ENCODE peak calls at places on chromosome 19, in ten cellular contexts. One of them, this sample, is unnamed.
A peak's percentile ranks its signal among the peaks of the same experiment; 100 is the strongest.

GRCh38 chr19:10863107-10863700 is 8.1 kb upstream of the CARM1 start:
- DNase-seq in stimulated activated CD4-positive, alpha-beta T cell treated with anti-CD3 and anti-CD28 coated beads, TNF-alpha, amount 100 ng/mL, for 24 hours: no peak
- DNase-seq in HS-5: no peak
- DNase-seq in activated naive CD4-positive, alpha-beta T cell treated with anti-CD3 and anti-CD28 coated beads, Interleukin-2, amount 50 U/mL, for 16 hours: no peak
- DNase-seq in ACHN: no peak
- DNase-seq in astrocyte of the hippocampus: peak; percentile 89
- DNase-seq in activated gamma-delta T cell treated with Interleukin-2 at 50 U/mL for 16 hours: no peak
- DNase-seq in activated T-helper 1 cell treated with anti-CD3 and anti-CD28 coated beads, Interleukin-2, amount 50 U/mL, for 16 hours: no peak
- DNase-seq in Ammon's horn: no peak
- DNase-seq in fibroblast of pulmonary artery: no peak
- DNase-seq in this sample: peak; percentile 33

GRCh38 chr19:52007436-52007804 is 591 bp downstream of the ZNF615 start:
- DNase-seq in stimulated activated CD4-positive, alpha-beta T cell treated with anti-CD3 and anti-CD28 coated beads, TNF-alpha, amount 100 ng/mL, for 24 hours: no peak
- DNase-seq in HS-5: no peak
- DNase-seq in activated naive CD4-positive, alpha-beta T cell treated with anti-CD3 and anti-CD28 coated beads, Interleukin-2, amount 50 U/mL, for 16 hours: no peak
- DNase-seq in ACHN: no peak
- DNase-seq in astrocyte of the hippocampus: no peak
- DNase-seq in activated gamma-delta T cell treated with Interleukin-2 at 50 U/mL for 16 hours: no peak
- DNase-seq in activated T-helper 1 cell treated with anti-CD3 and anti-CD28 coated beads, Interleukin-2, amount 50 U/mL, for 16 hours: no peak
- DNase-seq in Ammon's horn: no peak
- DNase-seq in fibroblast of pulmonary artery: peak; percentile 6
- DNase-seq in this sample: no peak

GRCh38 chr19:19461671-19462622 is 53.4 kb downstream of the TSSK6 start:
- DNase-seq in stimulated activated CD4-positive, alpha-beta T cell treated with anti-CD3 and anti-CD28 coated beads, TNF-alpha, amount 100 ng/mL, for 24 hours: no peak
- DNase-seq in HS-5: no peak
- DNase-seq in activated naive CD4-positive, alpha-beta T cell treated with anti-CD3 and anti-CD28 coated beads, Interleukin-2, amount 50 U/mL, for 16 hours: no peak
- DNase-seq in ACHN: no peak
- DNase-seq in astrocyte of the hippocampus: peak; percentile 75
- DNase-seq in activated gamma-delta T cell treated with Interleukin-2 at 50 U/mL for 16 hours: peak; percentile 29
- DNase-seq in activated T-helper 1 cell treated with anti-CD3 and anti-CD28 coated beads, Interleukin-2, amount 50 U/mL, for 16 hours: no peak
- DNase-seq in Ammon's horn: no peak
- DNase-seq in fibroblast of pulmonary artery: peak; percentile 59
- DNase-seq in this sample: peak; percentile 59

GRCh38 chr19:17402982-17403855 is 2.2 kb downstream of the BST2 start:
- DNase-seq in stimulated activated CD4-positive, alpha-beta T cell treated with anti-CD3 and anti-CD28 coated beads, TNF-alpha, amount 100 ng/mL, for 24 hours: no peak
- DNase-seq in HS-5: no peak
- DNase-seq in activated naive CD4-positive, alpha-beta T cell treated with anti-CD3 and anti-CD28 coated beads, Interleukin-2, amount 50 U/mL, for 16 hours: peak; percentile 37
- DNase-seq in ACHN: no peak
- DNase-seq in astrocyte of the hippocampus: no peak
- DNase-seq in activated gamma-delta T cell treated with Interleukin-2 at 50 U/mL for 16 hours: peak; percentile 32
- DNase-seq in activated T-helper 1 cell treated with anti-CD3 and anti-CD28 coated beads, Interleukin-2, amount 50 U/mL, for 16 hours: peak; percentile 26
- DNase-seq in Ammon's horn: no peak
- DNase-seq in fibroblast of pulmonary artery: no peak
- DNase-seq in this sample: no peak

GRCh38 chr19:19670070-19670551 is 1.5 kb downstream of the ZNF101 start:
- DNase-seq in stimulated activated CD4-positive, alpha-beta T cell treated with anti-CD3 and anti-CD28 coated beads, TNF-alpha, amount 100 ng/mL, for 24 hours: no peak
- DNase-seq in HS-5: no peak
- DNase-seq in activated naive CD4-positive, alpha-beta T cell treated with anti-CD3 and anti-CD28 coated beads, Interleukin-2, amount 50 U/mL, for 16 hours: no peak
- DNase-seq in ACHN: no peak
- DNase-seq in astrocyte of the hippocampus: no peak
- DNase-seq in activated gamma-delta T cell treated with Interleukin-2 at 50 U/mL for 16 hours: no peak
- DNase-seq in activated T-helper 1 cell treated with anti-CD3 and anti-CD28 coated beads, Interleukin-2, amount 50 U/mL, for 16 hours: no peak
- DNase-seq in Ammon's horn: peak; percentile 1
- DNase-seq in fibroblast of pulmonary artery: no peak
- DNase-seq in this sample: no peak

GRCh38 chr19:54684537-54684936 is 21.8 kb downstream of the LILRB4 start:
- DNase-seq in stimulated activated CD4-positive, alpha-beta T cell treated with anti-CD3 and anti-CD28 coated beads, TNF-alpha, amount 100 ng/mL, for 24 hours: no peak
- DNase-seq in HS-5: no peak
- DNase-seq in activated naive CD4-positive, alpha-beta T cell treated with anti-CD3 and anti-CD28 coated beads, Interleukin-2, amount 50 U/mL, for 16 hours: no peak
- DNase-seq in ACHN: peak; percentile 57
- DNase-seq in astrocyte of the hippocampus: peak; percentile 32
- DNase-seq in activated gamma-delta T cell treated with Interleukin-2 at 50 U/mL for 16 hours: no peak
- DNase-seq in activated T-helper 1 cell treated with anti-CD3 and anti-CD28 coated beads, Interleukin-2, amount 50 U/mL, for 16 hours: no peak
- DNase-seq in Ammon's horn: peak; percentile 10
- DNase-seq in fibroblast of pulmonary artery: peak; percentile 7
- DNase-seq in this sample: no peak

GRCh38 chr19:18017275-18018083 is 9.5 kb downstream of the ARRDC2 start:
- DNase-seq in stimulated activated CD4-positive, alpha-beta T cell treated with anti-CD3 and anti-CD28 coated beads, TNF-alpha, amount 100 ng/mL, for 24 hours: no peak
- DNase-seq in HS-5: no peak
- DNase-seq in activated naive CD4-positive, alpha-beta T cell treated with anti-CD3 and anti-CD28 coated beads, Interleukin-2, amount 50 U/mL, for 16 hours: no peak
- DNase-seq in ACHN: no peak
- DNase-seq in astrocyte of the hippocampus: no peak
- DNase-seq in activated gamma-delta T cell treated with Interleukin-2 at 50 U/mL for 16 hours: no peak
- DNase-seq in activated T-helper 1 cell treated with anti-CD3 and anti-CD28 coated beads, Interleukin-2, amount 50 U/mL, for 16 hours: no peak
- DNase-seq in Ammon's horn: no peak
- DNase-seq in fibroblast of pulmonary artery: no peak
- DNase-seq in this sample: no peak

GRCh38 chr19:18205180-18205915 is 1.5 kb upstream of the RAB3A start:
- DNase-seq in stimulated activated CD4-positive, alpha-beta T cell treated with anti-CD3 and anti-CD28 coated beads, TNF-alpha, amount 100 ng/mL, for 24 hours: no peak
- DNase-seq in HS-5: no peak
- DNase-seq in activated naive CD4-positive, alpha-beta T cell treated with anti-CD3 and anti-CD28 coated beads, Interleukin-2, amount 50 U/mL, for 16 hours: peak; percentile 67
- DNase-seq in ACHN: peak; percentile 62
- DNase-seq in astrocyte of the hippocampus: peak; percentile 78
- DNase-seq in activated gamma-delta T cell treated with Interleukin-2 at 50 U/mL for 16 hours: peak; percentile 58
- DNase-seq in activated T-helper 1 cell treated with anti-CD3 and anti-CD28 coated beads, Interleukin-2, amount 50 U/mL, for 16 hours: no peak
- DNase-seq in Ammon's horn: peak; percentile 85
- DNase-seq in fibroblast of pulmonary artery: peak; percentile 72
- DNase-seq in this sample: peak; percentile 49

GRCh38 chr19:55454787-55455243 is 6.6 kb downstream of the ISOC2 start:
- DNase-seq in stimulated activated CD4-positive, alpha-beta T cell treated with anti-CD3 and anti-CD28 coated beads, TNF-alpha, amount 100 ng/mL, for 24 hours: no peak
- DNase-seq in HS-5: no peak
- DNase-seq in activated naive CD4-positive, alpha-beta T cell treated with anti-CD3 and anti-CD28 coated beads, Interleukin-2, amount 50 U/mL, for 16 hours: peak; percentile 53
- DNase-seq in ACHN: peak; percentile 45
- DNase-seq in astrocyte of the hippocampus: peak; percentile 44
- DNase-seq in activated gamma-delta T cell treated with Interleukin-2 at 50 U/mL for 16 hours: peak; percentile 43
- DNase-seq in activated T-helper 1 cell treated with anti-CD3 and anti-CD28 coated beads, Interleukin-2, amount 50 U/mL, for 16 hours: peak; percentile 23
- DNase-seq in Ammon's horn: peak; percentile 79
- DNase-seq in fibroblast of pulmonary artery: peak; percentile 54
- DNase-seq in this sample: peak; percentile 30

GRCh38 chr19:30085394-30085793 is 143.4 kb downstream of the URI1 start:
- DNase-seq in stimulated activated CD4-positive, alpha-beta T cell treated with anti-CD3 and anti-CD28 coated beads, TNF-alpha, amount 100 ng/mL, for 24 hours: no peak
- DNase-seq in HS-5: no peak
- DNase-seq in activated naive CD4-positive, alpha-beta T cell treated with anti-CD3 and anti-CD28 coated beads, Interleukin-2, amount 50 U/mL, for 16 hours: no peak
- DNase-seq in ACHN: no peak
- DNase-seq in astrocyte of the hippocampus: peak; percentile 65
- DNase-seq in activated gamma-delta T cell treated with Interleukin-2 at 50 U/mL for 16 hours: no peak
- DNase-seq in activated T-helper 1 cell treated with anti-CD3 and anti-CD28 coated beads, Interleukin-2, amount 50 U/mL, for 16 hours: no peak
- DNase-seq in Ammon's horn: no peak
- DNase-seq in fibroblast of pulmonary artery: no peak
- DNase-seq in this sample: peak; percentile 9

GRCh38 chr19:21571316-21571715 is 65.9 kb downstream of the ZNF429 start:
- DNase-seq in stimulated activated CD4-positive, alpha-beta T cell treated with anti-CD3 and anti-CD28 coated beads, TNF-alpha, amount 100 ng/mL, for 24 hours: no peak
- DNase-seq in HS-5: no peak
- DNase-seq in activated naive CD4-positive, alpha-beta T cell treated with anti-CD3 and anti-CD28 coated beads, Interleukin-2, amount 50 U/mL, for 16 hours: no peak
- DNase-seq in ACHN: no peak
- DNase-seq in astrocyte of the hippocampus: no peak
- DNase-seq in activated gamma-delta T cell treated with Interleukin-2 at 50 U/mL for 16 hours: no peak
- DNase-seq in activated T-helper 1 cell treated with anti-CD3 and anti-CD28 coated beads, Interleukin-2, amount 50 U/mL, for 16 hours: no peak
- DNase-seq in Ammon's horn: no peak
- DNase-seq in fibroblast of pulmonary artery: no peak
- DNase-seq in this sample: no peak

GRCh38 chr19:55253842-55254624 is 4.8 kb downstream of the PPP6R1 start:
- DNase-seq in stimulated activated CD4-positive, alpha-beta T cell treated with anti-CD3 and anti-CD28 coated beads, TNF-alpha, amount 100 ng/mL, for 24 hours: no peak
- DNase-seq in HS-5: no peak
- DNase-seq in activated naive CD4-positive, alpha-beta T cell treated with anti-CD3 and anti-CD28 coated beads, Interleukin-2, amount 50 U/mL, for 16 hours: peak; percentile 62
- DNase-seq in ACHN: no peak
- DNase-seq in astrocyte of the hippocampus: no peak
- DNase-seq in activated gamma-delta T cell treated with Interleukin-2 at 50 U/mL for 16 hours: peak; percentile 65
- DNase-seq in activated T-helper 1 cell treated with anti-CD3 and anti-CD28 coated beads, Interleukin-2, amount 50 U/mL, for 16 hours: no peak
- DNase-seq in Ammon's horn: no peak
- DNase-seq in fibroblast of pulmonary artery: no peak
- DNase-seq in this sample: peak; percentile 27

GRCh38 chr19:36819130-36819630 is 19.0 kb downstream of the ZNF790 start:
- DNase-seq in stimulated activated CD4-positive, alpha-beta T cell treated with anti-CD3 and anti-CD28 coated beads, TNF-alpha, amount 100 ng/mL, for 24 hours: no peak
- DNase-seq in HS-5: no peak
- DNase-seq in activated naive CD4-positive, alpha-beta T cell treated with anti-CD3 and anti-CD28 coated beads, Interleukin-2, amount 50 U/mL, for 16 hours: no peak
- DNase-seq in ACHN: no peak
- DNase-seq in astrocyte of the hippocampus: no peak
- DNase-seq in activated gamma-delta T cell treated with Interleukin-2 at 50 U/mL for 16 hours: no peak
- DNase-seq in activated T-helper 1 cell treated with anti-CD3 and anti-CD28 coated beads, Interleukin-2, amount 50 U/mL, for 16 hours: no peak
- DNase-seq in Ammon's horn: no peak
- DNase-seq in fibroblast of pulmonary artery: peak; percentile 12
- DNase-seq in this sample: no peak

GRCh38 chr19:10112895-10113591 is 1.6 kb downstream of the P2RY11 start:
- DNase-seq in stimulated activated CD4-positive, alpha-beta T cell treated with anti-CD3 and anti-CD28 coated beads, TNF-alpha, amount 100 ng/mL, for 24 hours: no peak
- DNase-seq in HS-5: no peak
- DNase-seq in activated naive CD4-positive, alpha-beta T cell treated with anti-CD3 and anti-CD28 coated beads, Interleukin-2, amount 50 U/mL, for 16 hours: peak; percentile 74
- DNase-seq in ACHN: no peak
- DNase-seq in astrocyte of the hippocampus: peak; percentile 59
- DNase-seq in activated gamma-delta T cell treated with Interleukin-2 at 50 U/mL for 16 hours: peak; percentile 59
- DNase-seq in activated T-helper 1 cell treated with anti-CD3 and anti-CD28 coated beads, Interleukin-2, amount 50 U/mL, for 16 hours: no peak
- DNase-seq in Ammon's horn: no peak
- DNase-seq in fibroblast of pulmonary artery: peak; percentile 44
- DNase-seq in this sample: peak; percentile 60

GRCh38 chr19:15259900-15260299 is 27.7 kb upstream of the EPHX3 start:
- DNase-seq in stimulated activated CD4-positive, alpha-beta T cell treated with anti-CD3 and anti-CD28 coated beads, TNF-alpha, amount 100 ng/mL, for 24 hours: no peak
- DNase-seq in HS-5: no peak
- DNase-seq in activated naive CD4-positive, alpha-beta T cell treated with anti-CD3 and anti-CD28 coated beads, Interleukin-2, amount 50 U/mL, for 16 hours: no peak
- DNase-seq in ACHN: no peak
- DNase-seq in astrocyte of the hippocampus: no peak
- DNase-seq in activated gamma-delta T cell treated with Interleukin-2 at 50 U/mL for 16 hours: no peak
- DNase-seq in activated T-helper 1 cell treated with anti-CD3 and anti-CD28 coated beads, Interleukin-2, amount 50 U/mL, for 16 hours: no peak
- DNase-seq in Ammon's horn: no peak
- DNase-seq in fibroblast of pulmonary artery: no peak
- DNase-seq in this sample: no peak

GRCh38 chr19:3129112-3129511 is 6.7 kb upstream of the GNA15 start:
- DNase-seq in stimulated activated CD4-positive, alpha-beta T cell treated with anti-CD3 and anti-CD28 coated beads, TNF-alpha, amount 100 ng/mL, for 24 hours: no peak
- DNase-seq in HS-5: peak; percentile 43
- DNase-seq in activated naive CD4-positive, alpha-beta T cell treated with anti-CD3 and anti-CD28 coated beads, Interleukin-2, amount 50 U/mL, for 16 hours: no peak
- DNase-seq in ACHN: peak; percentile 57
- DNase-seq in astrocyte of the hippocampus: peak; percentile 61
- DNase-seq in activated gamma-delta T cell treated with Interleukin-2 at 50 U/mL for 16 hours: no peak
- DNase-seq in activated T-helper 1 cell treated with anti-CD3 and anti-CD28 coated beads, Interleukin-2, amount 50 U/mL, for 16 hours: no peak
- DNase-seq in Ammon's horn: no peak
- DNase-seq in fibroblast of pulmonary artery: peak; percentile 85
- DNase-seq in this sample: peak; percentile 41

GRCh38 chr19:45766919-45767346 is 2.1 kb downstream of the SIX5 start:
- DNase-seq in stimulated activated CD4-positive, alpha-beta T cell treated with anti-CD3 and anti-CD28 coated beads, TNF-alpha, amount 100 ng/mL, for 24 hours: no peak
- DNase-seq in HS-5: no peak
- DNase-seq in activated naive CD4-positive, alpha-beta T cell treated with anti-CD3 and anti-CD28 coated beads, Interleukin-2, amount 50 U/mL, for 16 hours: no peak
- DNase-seq in ACHN: no peak
- DNase-seq in astrocyte of the hippocampus: no peak
- DNase-seq in activated gamma-delta T cell treated with Interleukin-2 at 50 U/mL for 16 hours: no peak
- DNase-seq in activated T-helper 1 cell treated with anti-CD3 and anti-CD28 coated beads, Interleukin-2, amount 50 U/mL, for 16 hours: no peak
- DNase-seq in Ammon's horn: no peak
- DNase-seq in fibroblast of pulmonary artery: no peak
- DNase-seq in this sample: no peak

GRCh38 chr19:42175952-42176648 is 41.4 kb downstream of the DEDD2 start:
- DNase-seq in stimulated activated CD4-positive, alpha-beta T cell treated with anti-CD3 and anti-CD28 coated beads, TNF-alpha, amount 100 ng/mL, for 24 hours: no peak
- DNase-seq in HS-5: no peak
- DNase-seq in activated naive CD4-positive, alpha-beta T cell treated with anti-CD3 and anti-CD28 coated beads, Interleukin-2, amount 50 U/mL, for 16 hours: no peak
- DNase-seq in ACHN: peak; percentile 18
- DNase-seq in astrocyte of the hippocampus: peak; percentile 51
- DNase-seq in activated gamma-delta T cell treated with Interleukin-2 at 50 U/mL for 16 hours: no peak
- DNase-seq in activated T-helper 1 cell treated with anti-CD3 and anti-CD28 coated beads, Interleukin-2, amount 50 U/mL, for 16 hours: no peak
- DNase-seq in Ammon's horn: peak; percentile 60
- DNase-seq in fibroblast of pulmonary artery: peak; percentile 23
- DNase-seq in this sample: no peak

GRCh38 chr19:52896431-52897148 is 845 bp downstream of the ZNF320 start:
- DNase-seq in stimulated activated CD4-positive, alpha-beta T cell treated with anti-CD3 and anti-CD28 coated beads, TNF-alpha, amount 100 ng/mL, for 24 hours: no peak
- DNase-seq in HS-5: peak; percentile 5
- DNase-seq in activated naive CD4-positive, alpha-beta T cell treated with anti-CD3 and anti-CD28 coated beads, Interleukin-2, amount 50 U/mL, for 16 hours: no peak
- DNase-seq in ACHN: no peak
- DNase-seq in astrocyte of the hippocampus: peak; percentile 51
- DNase-seq in activated gamma-delta T cell treated with Interleukin-2 at 50 U/mL for 16 hours: no peak
- DNase-seq in activated T-helper 1 cell treated with anti-CD3 and anti-CD28 coated beads, Interleukin-2, amount 50 U/mL, for 16 hours: no peak
- DNase-seq in Ammon's horn: no peak
- DNase-seq in fibroblast of pulmonary artery: peak; percentile 11
- DNase-seq in this sample: peak; percentile 60

GRCh38 chr19:55178781-55179569 is 1.1 kb downstream of the SYT5 start:
- DNase-seq in stimulated activated CD4-positive, alpha-beta T cell treated with anti-CD3 and anti-CD28 coated beads, TNF-alpha, amount 100 ng/mL, for 24 hours: peak; percentile 76
- DNase-seq in HS-5: peak; percentile 53
- DNase-seq in activated naive CD4-positive, alpha-beta T cell treated with anti-CD3 and anti-CD28 coated beads, Interleukin-2, amount 50 U/mL, for 16 hours: peak; percentile 88
- DNase-seq in ACHN: peak; percentile 25
- DNase-seq in astrocyte of the hippocampus: peak; percentile 92
- DNase-seq in activated gamma-delta T cell treated with Interleukin-2 at 50 U/mL for 16 hours: peak; percentile 94
- DNase-seq in activated T-helper 1 cell treated with anti-CD3 and anti-CD28 coated beads, Interleukin-2, amount 50 U/mL, for 16 hours: peak; percentile 85
- DNase-seq in Ammon's horn: peak; percentile 86
- DNase-seq in fibroblast of pulmonary artery: peak; percentile 80
- DNase-seq in this sample: peak; percentile 64

GRCh38 chr19:16066611-16067104 is 9.6 kb upstream of the TPM4 start:
- DNase-seq in stimulated activated CD4-positive, alpha-beta T cell treated with anti-CD3 and anti-CD28 coated beads, TNF-alpha, amount 100 ng/mL, for 24 hours: no peak
- DNase-seq in HS-5: no peak
- DNase-seq in activated naive CD4-positive, alpha-beta T cell treated with anti-CD3 and anti-CD28 coated beads, Interleukin-2, amount 50 U/mL, for 16 hours: peak; percentile 52
- DNase-seq in ACHN: no peak
- DNase-seq in astrocyte of the hippocampus: no peak
- DNase-seq in activated gamma-delta T cell treated with Interleukin-2 at 50 U/mL for 16 hours: peak; percentile 41
- DNase-seq in activated T-helper 1 cell treated with anti-CD3 and anti-CD28 coated beads, Interleukin-2, amount 50 U/mL, for 16 hours: no peak
- DNase-seq in Ammon's horn: no peak
- DNase-seq in fibroblast of pulmonary artery: peak; percentile 80
- DNase-seq in this sample: peak; percentile 86

GRCh38 chr19:15479391-15480345 is at the start of gene PGLYRP2:
- DNase-seq in stimulated activated CD4-positive, alpha-beta T cell treated with anti-CD3 and anti-CD28 coated beads, TNF-alpha, amount 100 ng/mL, for 24 hours: no peak
- DNase-seq in HS-5: no peak
- DNase-seq in activated naive CD4-positive, alpha-beta T cell treated with anti-CD3 and anti-CD28 coated beads, Interleukin-2, amount 50 U/mL, for 16 hours: no peak
- DNase-seq in ACHN: no peak
- DNase-seq in astrocyte of the hippocampus: no peak
- DNase-seq in activated gamma-delta T cell treated with Interleukin-2 at 50 U/mL for 16 hours: no peak
- DNase-seq in activated T-helper 1 cell treated with anti-CD3 and anti-CD28 coated beads, Interleukin-2, amount 50 U/mL, for 16 hours: no peak
- DNase-seq in Ammon's horn: peak; percentile 59
- DNase-seq in fibroblast of pulmonary artery: peak; percentile 14
- DNase-seq in this sample: no peak

GRCh38 chr19:2487780-2488330 is 11.9 kb downstream of the GADD45B start:
- DNase-seq in stimulated activated CD4-positive, alpha-beta T cell treated with anti-CD3 and anti-CD28 coated beads, TNF-alpha, amount 100 ng/mL, for 24 hours: no peak
- DNase-seq in HS-5: no peak
- DNase-seq in activated naive CD4-positive, alpha-beta T cell treated with anti-CD3 and anti-CD28 coated beads, Interleukin-2, amount 50 U/mL, for 16 hours: no peak
- DNase-seq in ACHN: no peak
- DNase-seq in astrocyte of the hippocampus: no peak
- DNase-seq in activated gamma-delta T cell treated with Interleukin-2 at 50 U/mL for 16 hours: no peak
- DNase-seq in activated T-helper 1 cell treated with anti-CD3 and anti-CD28 coated beads, Interleukin-2, amount 50 U/mL, for 16 hours: no peak
- DNase-seq in Ammon's horn: no peak
- DNase-seq in fibroblast of pulmonary artery: no peak
- DNase-seq in this sample: no peak

GRCh38 chr19:583968-584239 is 5.8 kb upstream of the HCN2 start:
- DNase-seq in stimulated activated CD4-positive, alpha-beta T cell treated with anti-CD3 and anti-CD28 coated beads, TNF-alpha, amount 100 ng/mL, for 24 hours: no peak
- DNase-seq in HS-5: no peak
- DNase-seq in activated naive CD4-positive, alpha-beta T cell treated with anti-CD3 and anti-CD28 coated beads, Interleukin-2, amount 50 U/mL, for 16 hours: no peak
- DNase-seq in ACHN: no peak
- DNase-seq in astrocyte of the hippocampus: no peak
- DNase-seq in activated gamma-delta T cell treated with Interleukin-2 at 50 U/mL for 16 hours: no peak
- DNase-seq in activated T-helper 1 cell treated with anti-CD3 and anti-CD28 coated beads, Interleukin-2, amount 50 U/mL, for 16 hours: no peak
- DNase-seq in Ammon's horn: no peak
- DNase-seq in fibroblast of pulmonary artery: no peak
- DNase-seq in this sample: no peak

GRCh38 chr19:18529782-18530181 is 7.9 kb upstream of the ELL start:
- DNase-seq in stimulated activated CD4-positive, alpha-beta T cell treated with anti-CD3 and anti-CD28 coated beads, TNF-alpha, amount 100 ng/mL, for 24 hours: no peak
- DNase-seq in HS-5: no peak
- DNase-seq in activated naive CD4-positive, alpha-beta T cell treated with anti-CD3 and anti-CD28 coated beads, Interleukin-2, amount 50 U/mL, for 16 hours: no peak
- DNase-seq in ACHN: no peak
- DNase-seq in astrocyte of the hippocampus: no peak
- DNase-seq in activated gamma-delta T cell treated with Interleukin-2 at 50 U/mL for 16 hours: no peak
- DNase-seq in activated T-helper 1 cell treated with anti-CD3 and anti-CD28 coated beads, Interleukin-2, amount 50 U/mL, for 16 hours: no peak
- DNase-seq in Ammon's horn: no peak
- DNase-seq in fibroblast of pulmonary artery: no peak
- DNase-seq in this sample: no peak

This sample was measured in small intestine.